ENCODE peak calls at places on chromosomes 1 and 21, in nine cellular contexts. A is CD4-positive, alpha-beta T cell; Y is heart left ventricle; G is body of pancreas; R is heart right ventricle; V is pancreas; O is dorsolateral prefrontal cortex; X is upper lobe of right lung; L is WERI-Rb-1. D is an unnamed sample.

GRCh38 chr1:18091660-18092446 is 15.7 kb upstream of the IGSF21 start:
- DNase-seq in A (no peak), Y (no peak), G (no peak), R (no peak), V (no peak), O (no peak), X (no peak), L (no peak), D (no peak)

GRCh38 chr1:248114890-248115289 is 19.9 kb downstream of the OR2L13 start:
- DNase-seq in A (no peak), Y (no peak), G (no peak), R (no peak), V (no peak), O (no peak), X (no peak), L (no peak), D (no peak)

GRCh38 chr1:34162852-34163766 is 1.9 kb downstream of the CSMD2 start:
- DNase-seq in A (no peak), Y (peak; percentile 70), G (peak; percentile 81), R (peak; percentile 31), V (peak; percentile 91), O (peak; percentile 88), X (peak; percentile 89), L (peak; percentile 32), D (peak; percentile 37)

GRCh38 chr1:164723296-164723731 is 164.3 kb downstream of the PBX1 start:
- DNase-seq in A (no peak), Y (no peak), G (peak; percentile 67), R (no peak), V (peak; percentile 65), O (no peak), X (no peak), L (no peak), D (no peak)

GRCh38 chr1:20485527-20486456 is at the start of gene CAMK2N1:
- DNase-seq in A (peak; percentile 54), Y (peak; percentile 77), G (peak; percentile 48), R (peak; percentile 79), V (peak; percentile 73), O (peak; percentile 79), X (peak; percentile 78), L (peak; percentile 27), D (no peak)

GRCh38 chr1:64167176-64167575 is 36.2 kb upstream of the UBE2U start:
- DNase-seq in A (no peak), Y (no peak), G (no peak), R (no peak), V (no peak), O (no peak), X (no peak), L (no peak), D (no peak)

GRCh38 chr1:31791131-31791858 is 24.5 kb downstream of the SPOCD1 start:
- DNase-seq in A (no peak), Y (no peak), G (no peak), R (no peak), V (peak; percentile 56), O (no peak), X (peak; percentile 54), L (peak; percentile 4), D (no peak)

GRCh38 chr1:206739411-206740076 is 31.0 kb upstream of the IL19 start:
- DNase-seq in A (no peak), Y (no peak), G (peak; percentile 46), R (no peak), V (no peak), O (peak; percentile 19), X (no peak), L (peak; percentile 12), D (no peak)

GRCh38 chr1:195763146-195763906 is 844.9 kb downstream of the KCNT2 start:
- DNase-seq in A (no peak), Y (no peak), G (no peak), R (no peak), V (peak; percentile 43), O (peak; percentile 19), X (no peak), L (no peak), D (no peak)

DNA sequence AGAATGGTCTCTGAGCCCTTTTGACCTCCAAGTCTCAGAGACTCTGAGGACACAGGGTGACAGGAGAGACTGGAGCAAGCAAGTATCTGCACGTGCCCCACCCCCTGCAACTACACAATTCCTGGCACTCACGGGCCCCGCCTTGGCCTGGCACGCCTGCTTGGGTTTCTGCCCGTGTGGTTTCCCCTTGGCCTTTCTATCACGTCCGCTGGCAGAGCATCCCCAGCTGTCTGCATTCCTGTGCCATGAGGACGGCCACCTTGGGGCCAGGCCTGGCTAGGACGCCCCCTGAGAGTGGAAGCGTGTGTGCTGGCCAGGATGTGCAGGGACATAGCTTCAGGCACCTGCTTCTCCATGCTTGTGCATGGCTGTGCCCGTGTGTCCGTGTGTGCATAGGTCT is 14.3 kb upstream of the EDN2 start:
- DNase-seq in A (no peak), Y (peak; percentile 91), G (peak; percentile 83), R (peak; percentile 74), V (peak; percentile 74), O (no peak), X (peak; percentile 86), L (no peak), D (peak; percentile 59)
- H3K27ac ChIP-seq in A (no peak overlapping the region), Y (peak overlapping the region; percentile 95), G (peak overlapping the region; percentile 48), R (peak overlapping the region; percentile 43), V (peak overlapping the region; percentile 63), O (no peak overlapping the region), X (peak overlapping the region; percentile 42), L (no peak overlapping the region), D (no peak overlapping the region)

DNA sequence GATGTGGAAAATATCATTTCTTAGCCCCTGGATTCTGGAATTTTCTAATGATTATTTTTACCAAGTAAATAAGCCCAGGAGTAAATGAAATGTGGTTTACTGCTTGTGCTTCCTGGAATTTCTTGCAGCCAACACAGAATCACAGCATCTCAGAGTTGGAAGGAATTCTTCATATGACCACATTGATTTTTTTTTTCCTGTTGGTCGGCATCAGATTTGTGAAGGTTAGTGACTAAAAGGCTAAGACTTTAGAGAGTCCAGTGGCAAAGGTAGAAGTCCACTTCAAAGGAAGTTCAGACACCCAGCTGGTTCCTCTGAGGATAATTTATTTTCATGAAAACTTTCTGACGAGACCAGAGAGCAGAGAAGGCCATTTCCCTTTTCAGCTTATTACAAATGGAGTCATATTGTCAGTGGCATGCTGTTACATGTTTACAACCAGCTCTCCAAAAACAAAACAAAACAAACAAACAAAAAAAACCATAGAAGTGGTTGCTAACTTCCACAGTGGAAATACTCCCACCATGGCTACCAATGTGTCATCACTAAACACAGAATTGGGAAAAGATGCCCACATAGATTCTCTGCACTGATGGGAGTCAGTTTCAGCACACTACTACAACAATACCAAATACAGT is 77.2 kb upstream of the CDC42BPA start:
- DNase-seq in A (no peak), Y (no peak), G (no peak), R (no peak), V (no peak), O (no peak), X (no peak), L (no peak), D (no peak)
- TF ChIP-seq CTCF in A (no peak), Y (no peak), G (no peak), R (no peak), V (no peak), O (no peak), X (no peak), L (no peak), D (no peak)

DNA sequence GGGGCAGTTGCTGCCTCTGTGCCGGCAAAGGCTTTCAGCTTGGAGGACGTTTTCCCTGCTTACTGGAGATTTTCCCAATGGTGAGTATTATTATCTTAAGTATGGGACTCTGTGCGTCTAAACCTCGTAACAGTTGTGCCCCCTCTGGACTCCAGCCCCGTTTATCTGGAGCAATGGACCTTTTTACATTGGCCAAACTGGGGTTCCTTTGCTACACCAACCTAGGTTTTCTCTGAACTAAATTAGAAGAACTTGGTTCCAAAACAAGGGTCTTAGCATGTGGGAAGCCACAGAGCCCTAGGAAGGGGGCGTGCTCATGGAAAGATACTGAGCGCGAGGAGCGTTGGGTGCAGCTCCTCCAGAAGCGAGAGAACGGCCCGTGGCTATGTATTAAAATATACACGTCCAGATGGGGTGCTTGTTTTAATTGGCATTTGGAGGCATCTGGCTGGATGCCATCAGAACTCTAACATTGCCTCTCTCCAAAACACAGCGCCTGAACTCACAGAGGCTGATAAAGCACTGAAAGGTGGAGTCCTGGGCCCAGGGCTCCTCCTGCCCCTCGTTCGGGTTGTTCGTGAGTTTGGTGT is 28.4 kb downstream of the POFUT2 start:
- DNase-seq in A (no peak), Y (no peak), G (no peak), R (no peak), V (no peak), O (no peak), X (no peak), L (no peak), D (no peak)
- H3K27me3 ChIP-seq in A (no peaks in the 10 kb centered on the region), Y (peaks cover 16% of the 10 kb centered on the region), G (no peaks in the 10 kb centered on the region), R (no peaks in the 10 kb centered on the region), V (no peaks in the 10 kb centered on the region), O (peaks cover 3% of the 10 kb centered on the region), X (peaks cover 17% of the 10 kb centered on the region), L (no peaks in the 10 kb centered on the region), D (peaks cover 47% of the 10 kb centered on the region)

DNA sequence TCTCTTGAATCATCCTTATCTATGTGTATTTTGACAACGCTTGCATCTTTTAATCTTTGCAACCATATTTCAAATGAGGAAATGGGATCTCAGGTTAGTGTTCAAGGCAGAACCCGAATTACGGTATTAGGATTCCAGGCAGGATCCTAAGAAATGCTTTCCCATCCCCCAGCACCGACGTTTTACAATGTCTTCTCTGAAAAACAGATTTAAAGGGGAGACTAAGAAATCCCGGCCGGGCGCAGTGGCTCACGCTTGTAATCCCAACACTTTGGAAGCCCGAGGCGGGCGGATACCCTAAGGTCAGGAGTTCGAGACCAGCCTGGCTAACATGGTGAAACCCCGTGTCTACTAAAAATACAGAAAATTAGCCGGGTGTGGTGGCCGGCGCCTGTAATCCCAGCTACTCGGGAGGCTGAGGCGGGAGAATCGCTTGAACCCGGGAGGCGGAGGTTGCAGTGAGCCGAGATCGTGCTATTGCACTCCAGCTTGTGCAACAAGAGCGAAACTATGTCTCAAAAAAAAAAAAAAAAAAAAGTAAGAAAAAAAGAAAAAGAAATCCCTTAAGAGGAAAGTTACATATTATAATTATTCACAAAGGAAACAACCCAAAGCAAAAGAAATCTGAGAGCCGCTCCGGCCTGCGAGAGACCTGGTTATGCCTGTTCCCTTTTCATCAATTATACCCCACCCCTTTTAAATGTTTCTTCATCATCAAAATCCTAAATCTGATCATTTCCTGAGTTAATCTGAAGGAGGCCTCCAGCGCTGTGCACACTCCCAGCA is 801 bp upstream of the GORAB start:
- DNase-seq in A (no peak), Y (peak; percentile 28), G (no peak), R (peak; percentile 13), V (no peak), O (peak; percentile 24), X (peak; percentile 59), L (no peak), D (no peak)
- H3K27ac ChIP-seq in A (peak overlapping the region; percentile 86), Y (peak overlapping the region; percentile 96), G (peak overlapping the region; percentile 96), R (peak overlapping the region; percentile 89), V (peak overlapping the region; percentile 78), O (peak overlapping the region; percentile 85), X (peak overlapping the region; percentile 96), L (peak overlapping the region; percentile 94), D (peak overlapping the region; percentile 98)